ENCODE peak calls at places on chromosome 15, in eight cellular contexts. J, U, A, N, T, X, O and H are unnamed samples.

GRCh38 chr15:48619446-48619845 is 26.1 kb downstream of the FBN1 start:
- DNase-seq in J (no peak), U (no peak), A (no peak), N (no peak), T (no peak), X (no peak), O (no peak), H (no peak)

GRCh38 chr15:84057714-84058331 is 177.8 kb upstream of the GOLGA6L4 start:
- DNase-seq in J (no peak), U (no peak), A (no peak), N (no peak), T (no peak), X (no peak), O (no peak), H (no peak)

GRCh38 chr15:66076591-66077319 is 176.8 kb downstream of the MEGF11 start:
- DNase-seq in J (no peak), U (no peak), A (no peak), N (peak), T (no peak), X (no peak), O (no peak), H (no peak)

GRCh38 chr15:80526556-80527340 is 122.6 kb downstream of the ARNT2 start:
- DNase-seq in J (no peak), U (no peak), A (no peak), N (no peak), T (peak), X (no peak), O (no peak), H (no peak)

GRCh38 chr15:59410448-59410896 is 27.5 kb upstream of the FAM81A start:
- DNase-seq in J (peak), U (no peak), A (no peak), N (no peak), T (peak), X (peak), O (no peak), H (no peak)

GRCh38 chr15:49085696-49086459 is 39.6 kb upstream of the SECISBP2L start:
- DNase-seq in J (no peak), U (no peak), A (no peak), N (no peak), T (no peak), X (no peak), O (no peak), H (no peak)

GRCh38 chr15:67127334-67127664 is 61.9 kb downstream of the SMAD3 start:
- DNase-seq in J (no peak), U (no peak), A (no peak), N (peak), T (no peak), X (no peak), O (no peak), H (no peak)

GRCh38 chr15:80439140-80439539 is 35.0 kb downstream of the ARNT2 start:
- DNase-seq in J (no peak), U (no peak), A (no peak), N (no peak), T (no peak), X (no peak), O (no peak), H (no peak)

GRCh38 chr15:55360256-55360655 is 41.2 kb downstream of the PIGB start:
- DNase-seq in J (no peak), U (no peak), A (no peak), N (no peak), T (peak), X (no peak), O (no peak), H (no peak)

GRCh38 chr15:90231028-90232017 is 2.4 kb downstream of the CIB1 start:
- DNase-seq in J (peak), U (no peak), A (peak), N (no peak), T (no peak), X (peak), O (no peak), H (peak)

GRCh38 chr15:91782221-91782620 is 71.3 kb upstream of the SLCO3A1 start:
- DNase-seq in J (peak), U (no peak), A (peak), N (no peak), T (no peak), X (no peak), O (no peak), H (no peak)

GRCh38 chr15:75661041-75661778 is 13.5 kb downstream of the SNX33 start:
- DNase-seq in J (peak), U (peak), A (no peak), N (peak), T (peak), X (peak), O (peak), H (no peak)

GRCh38 chr15:76064375-76064774 is 4.6 kb downstream of the TMEM266 start:
- DNase-seq in J (no peak), U (no peak), A (no peak), N (no peak), T (no peak), X (no peak), O (no peak), H (no peak)

GRCh38 chr15:65101891-65102708 is 12.9 kb downstream of the UBAP1L start:
- DNase-seq in J (no peak), U (no peak), A (no peak), N (peak), T (no peak), X (no peak), O (no peak), H (no peak)

GRCh38 chr15:87267798-87268197 is 988.7 kb downstream of the NTRK3 start:
- DNase-seq in J (no peak), U (no peak), A (no peak), N (no peak), T (peak), X (no peak), O (peak), H (no peak)

GRCh38 chr15:55799287-55800212 is 56.6 kb upstream of the PRTG start:
- DNase-seq in J (peak), U (no peak), A (peak), N (peak), T (peak), X (peak), O (no peak), H (no peak)

GRCh38 chr15:88992912-88993376 is 79.8 kb upstream of the MFGE8 start:
- DNase-seq in J (no peak), U (no peak), A (no peak), N (no peak), T (no peak), X (no peak), O (no peak), H (no peak)

GRCh38 chr15:67063689-67064606 is 1.5 kb upstream of the SMAD3 start:
- DNase-seq in J (peak), U (peak), A (no peak), N (peak), T (no peak), X (peak), O (no peak), H (no peak)

GRCh38 chr15:79089331-79089889 is 1.2 kb downstream of the RASGRF1 start:
- DNase-seq in J (no peak), U (no peak), A (no peak), N (peak), T (no peak), X (no peak), O (no peak), H (no peak)

GRCh38 chr15:66901336-66902100 is 163.9 kb upstream of the SMAD3 start:
- DNase-seq in J (no peak), U (no peak), A (no peak), N (peak), T (peak), X (no peak), O (no peak), H (no peak)

GRCh38 chr15:32688151-32688639 is 29.6 kb upstream of the GREM1 start:
- DNase-seq in J (peak), U (peak), A (no peak), N (no peak), T (no peak), X (no peak), O (no peak), H (no peak)

GRCh38 chr15:77010312-77010686 is 15.4 kb downstream of the PSTPIP1 start:
- DNase-seq in J (no peak), U (no peak), A (no peak), N (no peak), T (no peak), X (no peak), O (no peak), H (no peak)

GRCh38 chr15:52789601-52790165 is 453 bp downstream of the ONECUT1 start:
- DNase-seq in J (peak), U (peak), A (no peak), N (peak), T (peak), X (no peak), O (no peak), H (no peak)

GRCh38 chr15:101520395-101520794 is 30.9 kb upstream of the PCSK6 start:
- DNase-seq in J (no peak), U (no peak), A (no peak), N (no peak), T (no peak), X (no peak), O (no peak), H (no peak)

GRCh38 chr15:84034831-84035753 is 200.5 kb upstream of the GOLGA6L4 start:
- DNase-seq in J (peak), U (no peak), A (no peak), N (peak), T (peak), X (no peak), O (peak), H (no peak)

GRCh38 chr15:47674576-47675232 is 42.6 kb upstream of the SEMA6D start:
- DNase-seq in J (no peak), U (no peak), A (no peak), N (no peak), T (no peak), X (no peak), O (no peak), H (no peak)

GRCh38 chr15:80998252-80998651 is 2.5 kb upstream of the TLNRD1 start:
- DNase-seq in J (no peak), U (no peak), A (no peak), N (no peak), T (no peak), X (no peak), O (no peak), H (no peak)

GRCh38 chr15:82646250-82647044 is 716 bp downstream of the CPEB1 start:
- DNase-seq in J (peak), U (no peak), A (no peak), N (peak), T (no peak), X (peak), O (no peak), H (no peak)

GRCh38 chr15:73965094-73965729 is 26.9 kb downstream of the STOML1 start:
- DNase-seq in J (no peak), U (no peak), A (no peak), N (no peak), T (no peak), X (no peak), O (no peak), H (no peak)

GRCh38 chr15:63080638-63081250 is 38.2 kb downstream of the TPM1 start:
- DNase-seq in J (no peak), U (no peak), A (no peak), N (no peak), T (no peak), X (no peak), O (no peak), H (no peak)

GRCh38 chr15:37698679-37699078 is 235.8 kb upstream of the TMCO5A start:
- DNase-seq in J (no peak), U (no peak), A (no peak), N (no peak), T (peak), X (no peak), O (no peak), H (no peak)
- TF ChIP-seq CTCF in J (no peak), U (no peak), A (no peak), N (peak), T (no peak), X (no peak), O (no peak), H (no peak)

GRCh38 chr15:57611938-57612337 is 20.2 kb downstream of the MYZAP start:
- DNase-seq in J (peak), U (no peak), A (no peak), N (peak), T (peak), X (peak), O (no peak), H (no peak)
- TF ChIP-seq CTCF in J (peak), U (peak), A (no peak), N (peak), T (peak), X (peak), O (peak), H (no peak)

GRCh38 chr15:61184431-61184830 is 44.7 kb downstream of the RORA start:
- DNase-seq in J (no peak), U (no peak), A (no peak), N (no peak), T (no peak), X (no peak), O (no peak), H (no peak)
- TF ChIP-seq CTCF in J (no peak), U (no peak), A (no peak), N (peak), T (no peak), X (no peak), O (no peak), H (no peak)

DNA sequence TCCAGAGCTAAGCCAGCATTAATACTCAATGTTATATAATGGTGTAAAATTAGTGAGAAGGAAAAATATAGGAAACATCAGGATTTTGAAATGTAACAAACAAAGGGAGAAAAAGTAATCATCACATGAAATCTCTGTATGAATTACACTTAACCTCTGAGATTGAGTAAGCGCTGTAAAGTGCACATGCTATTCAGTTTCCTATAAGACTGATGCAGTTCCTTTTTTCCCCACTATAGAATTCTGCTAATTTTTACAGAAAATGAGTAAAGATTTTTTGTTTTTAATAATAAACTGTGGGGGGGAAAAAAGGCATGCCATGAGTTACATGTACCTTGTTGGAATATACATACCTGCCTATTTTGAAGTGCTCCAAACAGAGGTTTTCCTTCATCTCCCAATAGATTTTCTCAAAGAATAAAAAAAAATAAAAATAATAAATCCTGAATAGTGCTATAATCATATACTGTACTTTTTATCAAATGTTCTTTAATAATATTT is 64.0 kb upstream of the TTBK2 start:
- DNase-seq in J (no peak), U (no peak), A (no peak), N (no peak), T (no peak), X (no peak), O (no peak), H (no peak)
- TF ChIP-seq CTCF in J (no peak), U (no peak), A (no peak), N (peak), T (no peak), X (no peak), O (no peak), H (no peak)

DNA sequence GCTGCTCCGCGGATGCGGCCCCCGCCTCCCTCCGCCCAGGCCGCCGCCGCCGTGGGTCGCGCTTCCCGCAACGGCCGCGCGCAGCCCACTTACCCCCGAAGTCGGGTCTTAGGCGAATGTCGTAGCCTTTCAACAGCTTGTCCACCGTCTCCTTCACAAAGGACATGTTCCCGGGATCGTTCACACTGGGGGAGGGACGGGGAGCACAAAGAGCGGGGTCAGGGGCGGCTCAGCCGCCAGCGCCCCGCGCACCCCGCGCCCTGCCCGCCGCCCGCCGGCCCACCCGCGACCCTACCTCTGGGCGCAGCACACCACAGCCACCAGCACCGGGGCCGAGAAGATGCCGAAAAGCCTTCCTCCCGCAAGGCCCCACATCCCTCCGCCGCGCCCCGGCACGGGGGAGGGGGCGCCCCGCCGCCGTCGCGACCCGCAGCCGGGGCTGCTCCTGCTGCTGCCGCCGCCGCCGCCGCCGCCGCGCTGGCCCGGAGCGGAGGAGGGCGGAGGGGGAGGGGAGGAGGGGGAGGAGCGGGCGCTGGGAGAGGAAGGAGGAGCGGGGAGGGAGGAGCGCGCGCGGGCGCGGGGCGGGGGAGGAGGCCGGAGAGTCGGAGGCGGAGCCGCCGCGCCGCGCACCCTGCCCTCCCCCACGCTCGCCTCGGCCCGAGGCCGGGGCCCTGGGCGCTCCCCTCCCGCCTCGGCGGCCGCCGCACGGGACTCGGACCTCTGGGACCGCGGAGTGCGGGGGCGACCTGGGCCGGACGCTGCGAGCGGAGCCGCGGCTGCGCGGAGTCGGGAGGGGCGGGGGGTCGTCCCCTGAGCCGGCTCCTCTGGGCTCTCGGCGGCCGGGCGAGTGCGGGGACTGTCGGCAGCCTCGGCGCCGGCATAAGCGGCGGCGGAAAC is at the start of gene GABRB3:
- DNase-seq in J (peak), U (peak), A (no peak), N (peak), T (peak), X (peak), O (no peak), H (no peak)
- TF ChIP-seq CTCF in J (no peak), U (no peak), A (no peak), N (no peak), T (no peak), X (no peak), O (no peak), H (no peak)

GRCh38 chr15:68375191-68375631 is 56.8 kb downstream of the ITGA11 start:
- DNase-seq in J (no peak), U (no peak), A (no peak), N (peak), T (no peak), X (no peak), O (no peak), H (no peak)
- TF ChIP-seq CTCF in J (no peak), U (no peak), A (no peak), N (no peak), T (no peak), X (no peak), O (no peak), H (no peak)

DNA sequence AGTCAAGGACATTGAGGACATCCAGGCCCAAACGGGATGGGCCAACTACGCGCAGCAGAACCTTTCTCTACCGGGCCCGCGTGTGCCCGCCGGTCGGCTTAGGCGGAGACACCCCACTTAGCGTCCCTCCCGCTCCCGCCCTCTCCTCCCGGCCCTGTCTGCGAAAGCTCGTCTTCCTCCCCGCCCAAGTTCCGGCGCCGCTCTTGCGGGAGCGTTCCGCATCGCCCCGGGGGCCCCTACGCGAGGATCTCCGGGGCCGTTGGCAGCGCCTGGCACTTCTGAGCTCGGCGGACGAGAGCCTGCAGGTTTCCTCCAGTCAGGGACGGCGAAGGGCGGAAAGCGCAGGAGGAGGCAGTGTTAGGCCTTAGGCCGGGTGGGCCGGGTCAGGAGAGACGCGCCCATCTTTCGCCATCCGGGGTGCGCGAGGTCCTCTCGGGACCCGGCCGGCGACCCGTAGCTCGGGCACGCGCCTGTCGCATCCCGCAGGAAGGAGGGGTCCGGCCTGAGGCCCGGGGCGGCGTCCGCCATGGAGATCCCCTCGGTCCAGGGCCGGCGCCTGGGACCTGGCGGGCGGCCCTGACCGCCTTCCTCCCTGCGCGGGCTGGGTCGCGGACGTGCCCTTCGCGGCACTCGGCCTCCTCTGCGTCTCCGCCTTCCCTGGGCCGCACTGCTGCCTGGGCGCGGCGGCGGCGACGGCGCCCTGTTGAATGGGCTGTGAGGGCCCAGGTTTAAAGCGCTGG is at the start of gene FEM1B:
- DNase-seq in J (peak), U (peak), A (peak), N (peak), T (peak), X (peak), O (peak), H (peak)
- TF ChIP-seq CTCF in J (no peak), U (no peak), A (no peak), N (peak), T (no peak), X (peak), O (no peak), H (no peak)

GRCh38 chr15:25783607-25784131 is 79.5 kb downstream of the ATP10A start:
- DNase-seq in J (no peak), U (peak), A (no peak), N (peak), T (peak), X (no peak), O (peak), H (no peak)
- TF ChIP-seq CTCF in J (no peak), U (no peak), A (no peak), N (peak), T (peak), X (no peak), O (peak), H (no peak)

GRCh38 chr15:25947336-25948080 is 84.4 kb upstream of the ATP10A start:
- DNase-seq in J (peak), U (no peak), A (no peak), N (peak), T (no peak), X (peak), O (no peak), H (no peak)
- TF ChIP-seq CTCF in J (no peak), U (no peak), A (no peak), N (peak), T (no peak), X (no peak), O (no peak), H (no peak)

GRCh38 chr15:38005949-38006800 is 71.7 kb downstream of the TMCO5A start:
- DNase-seq in J (no peak), U (no peak), A (no peak), N (no peak), T (no peak), X (no peak), O (no peak), H (no peak)

GRCh38 chr15:38012894-38013293 is 78.5 kb downstream of the TMCO5A start:
- DNase-seq in J (no peak), U (no peak), A (no peak), N (no peak), T (no peak), X (no peak), O (no peak), H (no peak)

DNA sequence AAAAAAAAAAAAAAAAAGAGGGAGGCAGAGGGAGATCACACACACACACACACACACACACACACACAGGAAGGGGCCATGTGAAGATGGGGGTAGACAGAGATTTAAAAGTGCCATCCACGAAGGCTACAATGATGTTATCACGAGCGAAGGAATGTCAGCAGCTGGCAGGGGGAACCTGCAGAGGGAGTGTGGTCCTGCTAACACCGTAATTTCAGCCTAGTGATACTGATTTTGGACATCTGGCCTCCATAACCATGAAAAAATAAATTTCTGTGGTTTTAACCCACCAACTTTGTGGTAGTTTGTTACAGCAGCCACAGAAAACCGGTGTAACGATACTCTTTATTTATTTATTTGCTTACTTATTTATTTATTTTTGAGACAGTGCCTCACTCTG is 76.0 kb downstream of the TMCO5A start:
- DNase-seq in J (no peak), U (no peak), A (no peak), N (no peak), T (no peak), X (no peak), O (peak), H (no peak)
- TF ChIP-seq CTCF in J (no peak), U (no peak), A (no peak), N (peak), T (no peak), X (no peak), O (peak), H (no peak)